ENCODE peak calls at places on chromosomes 11 and 22, in four cellular contexts. D is mucosa of descending colon, H is lower lobe of right lung, B is sigmoid colon. E is an unnamed sample.

GRCh38 chr11:112996924-112997323 is 35.7 kb downstream of the NCAM1 start:
- DNase-seq in D (no peak), B (no peak), H (no peak), E (no peak)

GRCh38 chr11:134407321-134407828 is 4.7 kb downstream of the B3GAT1 start:
- DNase-seq in H (no peak), D (no peak), B (no peak), E (no peak)

GRCh38 chr11:121841487-121842167 is 274.4 kb downstream of the BLID start:
- DNase-seq in H (no peak), D (no peak), B (peak), E (peak)

GRCh38 chr22:49825436-49825835 is 2.2 kb downstream of the BRD1 start:
- DNase-seq in B (no peak), D (no peak), H (no peak), E (peak)

GRCh38 chr11:61782841-61783240 is 9.6 kb downstream of the TMEM258 start:
- DNase-seq in H (no peak), D (no peak), B (no peak), E (no peak)

GRCh38 chr11:9574806-9575530 is 1.5 kb downstream of the WEE1 start:
- DNase-seq in B (peak), H (no peak), D (peak), E (peak)

GRCh38 chr22:29485448-29485847 is 5.4 kb downstream of the NEFH start:
- DNase-seq in D (no peak), B (no peak), H (no peak), E (no peak)

GRCh38 chr11:113401718-113402117 is 14.1 kb downstream of the ANKK1 start:
- DNase-seq in B (no peak), D (peak), H (peak), E (peak)

GRCh38 chr22:21690401-21690801 is 24.6 kb downstream of the PPIL2 start:
- DNase-seq in H (no peak), B (no peak), D (no peak), E (no peak)

GRCh38 chr11:123694551-123694950 is 40.1 kb upstream of the SCN3B start:
- DNase-seq in D (no peak), B (no peak), H (no peak), E (no peak)

GRCh38 chr11:17543041-17543440 is 1.2 kb downstream of the USH1C start:
- DNase-seq in D (peak), H (no peak), B (no peak), E (no peak)

GRCh38 chr22:36934153-36934939 is 20.9 kb downstream of the CSF2RB start:
- DNase-seq in B (no peak), D (no peak), H (no peak), E (no peak)

GRCh38 chr11:122796128-122796717 is 42.1 kb upstream of the CRTAM start:
- DNase-seq in H (peak), D (peak), B (no peak), E (peak)

GRCh38 chr11:120236169-120237107 is 3.5 kb upstream of the POU2F3 start:
- DNase-seq in H (no peak), B (no peak), D (no peak), E (peak)

GRCh38 chr11:35524780-35525179 is 636 bp downstream of the PAMR1 start:
- DNase-seq in B (no peak), H (no peak), D (no peak), E (peak)

GRCh38 chr22:27250418-27250817 is 551.1 kb downstream of the MN1 start:
- DNase-seq in B (no peak), H (no peak), D (no peak), E (no peak)

GRCh38 chr11:122668562-122669090 is 13.1 kb downstream of the UBASH3B start:
- DNase-seq in H (no peak), B (no peak), D (no peak), E (peak)

GRCh38 chr11:8906629-8907028 is 4.4 kb upstream of the AKIP1 start:
- DNase-seq in D (no peak), H (no peak), B (no peak), E (peak)

GRCh38 chr11:121141051-121141450 is 40.0 kb downstream of the TECTA start:
- DNase-seq in D (no peak), B (no peak), H (no peak), E (no peak)

GRCh38 chr11:33742249-33742851 is 6.1 kb upstream of the CD59 start:
- DNase-seq in D (no peak), H (no peak), B (no peak), E (peak)
- TF ChIP-seq CTCF in D (no peak), H (peak), B (no peak), E (peak)

GRCh38 chr11:1872267-1872985 is 19.3 kb downstream of the PRR33 start:
- DNase-seq in B (peak), D (no peak), H (peak), E (no peak)
- H3K4me3 ChIP-seq in B (no peak), D (no peak), H (no peak), E (no peak)

GRCh38 chr11:65606876-65607613 is 7.0 kb downstream of the MAP3K11 start:
- DNase-seq in B (peak), H (peak), D (peak), E (peak)
- TF ChIP-seq CTCF in B (no peak), H (no peak), D (no peak), E (no peak)

DNA sequence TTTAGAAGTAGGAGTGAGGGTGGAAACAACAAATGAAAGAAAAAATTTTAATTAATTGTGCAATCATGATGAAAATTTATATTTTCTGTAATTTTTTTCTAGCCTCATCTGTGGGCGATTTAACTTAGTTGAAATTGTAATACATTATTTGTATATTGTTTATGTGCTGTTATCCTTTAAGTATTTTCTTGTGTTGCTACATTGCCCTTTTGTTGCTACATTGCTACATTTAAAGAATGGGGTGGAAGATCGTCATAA is 106.2 kb upstream of the OR4B1 start:
- DNase-seq in D (no peak), B (no peak), H (no peak), E (no peak)
- H3K4me3 ChIP-seq in D (no peak), B (no peak), H (no peak), E (no peak)

GRCh38 chr11:44125598-44125997 is 30.1 kb downstream of the EXT2 start:
- DNase-seq in H (no peak), B (no peak), D (no peak), E (no peak)

GRCh38 chr11:44116433-44116832 is 21.0 kb downstream of the EXT2 start:
- DNase-seq in B (no peak), H (no peak), D (no peak), E (no peak)

DNA sequence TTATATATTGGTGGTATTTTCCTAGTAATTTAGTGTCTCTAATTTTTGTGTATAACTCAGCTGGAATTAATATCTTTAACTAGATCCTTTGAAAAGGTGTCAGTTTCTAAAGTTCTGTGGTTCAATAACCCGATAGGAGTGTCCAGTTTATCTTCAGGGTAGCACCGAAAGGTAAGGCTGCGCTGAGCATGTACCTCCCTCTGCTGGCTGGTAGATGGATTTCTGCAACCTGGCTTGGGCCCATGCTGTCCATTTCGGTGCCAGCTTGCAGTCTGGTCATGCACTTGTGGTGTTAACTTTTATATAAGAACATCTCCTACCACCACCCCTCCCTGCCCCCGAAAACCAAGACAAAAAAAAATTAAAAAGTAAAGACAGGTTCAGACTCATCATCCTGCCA is 24.7 kb downstream of the EXT2 start:
- DNase-seq in H (no peak), D (no peak), B (no peak), E (no peak)
- TF ChIP-seq CTCF in H (no peak), D (no peak), B (no peak), E (peak)

GRCh38 chr11:69010361-69010891 is 2.6 kb downstream of the MRGPRF start:
- DNase-seq in H (peak), B (peak), D (no peak), E (no peak)

GRCh38 chr11:69010964-69011623 is 2.0 kb downstream of the MRGPRF start:
- DNase-seq in B (peak), D (peak), H (peak), E (peak)

GRCh38 chr11:69013009-69013951 is at the start of gene MRGPRF:
- DNase-seq in D (peak), H (peak), B (peak), E (peak)

GRCh38 chr11:69012092-69013008 is 696 bp downstream of the MRGPRF start:
- DNase-seq in D (no peak), B (peak), H (peak), E (no peak)

GRCh38 chr11:69011624-69012091 is 1.4 kb downstream of the MRGPRF start:
- DNase-seq in H (peak), B (no peak), D (no peak), E (no peak)
- H3K4me3 ChIP-seq in H (peak), B (peak), D (no peak), E (peak)